ENCODE peak calls at places on chromosomes 12 and 14, in six cellular contexts. One of them, this sample, is unnamed.
A peak's percentile ranks its signal among the peaks of the same experiment; 100 is the strongest.

GRCh38 chr12:1879633-1880032 is 38.8 kb downstream of the CACNA2D4 start:
- DNase-seq in activated gamma-delta T cell treated with anti-CD3 and anti-CD28 coated beads, Interleukin-2, amount 50 U/mL, for 16 hours: no peak
- DNase-seq in glomerular endothelial cell: no peak
- DNase-seq in trophoblast cell: no peak
- DNase-seq in T-helper 9 cell: no peak
- DNase-seq in SW480: peak; percentile 17
- DNase-seq in this sample: peak; percentile 60

GRCh38 chr12:48786591-48787544 is 2.0 kb downstream of the ADCY6 start:
- DNase-seq in activated gamma-delta T cell treated with anti-CD3 and anti-CD28 coated beads, Interleukin-2, amount 50 U/mL, for 16 hours: no peak
- DNase-seq in glomerular endothelial cell: no peak
- DNase-seq in trophoblast cell: no peak
- DNase-seq in T-helper 9 cell: no peak
- DNase-seq in SW480: no peak
- DNase-seq in this sample: no peak

GRCh38 chr14:32761381-32761968 is 177.2 kb upstream of the NPAS3 start:
- DNase-seq in activated gamma-delta T cell treated with anti-CD3 and anti-CD28 coated beads, Interleukin-2, amount 50 U/mL, for 16 hours: no peak
- DNase-seq in glomerular endothelial cell: no peak
- DNase-seq in trophoblast cell: no peak
- DNase-seq in T-helper 9 cell: no peak
- DNase-seq in SW480: no peak
- DNase-seq in this sample: no peak

GRCh38 chr14:23094666-23095195 is at the start of gene ACIN1:
- DNase-seq in activated gamma-delta T cell treated with anti-CD3 and anti-CD28 coated beads, Interleukin-2, amount 50 U/mL, for 16 hours: peak; percentile 58
- DNase-seq in glomerular endothelial cell: no peak
- DNase-seq in trophoblast cell: no peak
- DNase-seq in T-helper 9 cell: no peak
- DNase-seq in SW480: peak; percentile 75
- DNase-seq in this sample: no peak

GRCh38 chr12:119989619-119990381 is 764 bp downstream of the BICDL1 start:
- DNase-seq in activated gamma-delta T cell treated with anti-CD3 and anti-CD28 coated beads, Interleukin-2, amount 50 U/mL, for 16 hours: peak; percentile 53
- DNase-seq in glomerular endothelial cell: no peak
- DNase-seq in trophoblast cell: peak; percentile 81
- DNase-seq in T-helper 9 cell: peak; percentile 68
- DNase-seq in SW480: peak; percentile 62
- DNase-seq in this sample: peak; percentile 94

GRCh38 chr12:78725951-78726550 is 138.5 kb upstream of the SYT1 start:
- DNase-seq in activated gamma-delta T cell treated with anti-CD3 and anti-CD28 coated beads, Interleukin-2, amount 50 U/mL, for 16 hours: no peak
- DNase-seq in glomerular endothelial cell: no peak
- DNase-seq in trophoblast cell: no peak
- DNase-seq in T-helper 9 cell: no peak
- DNase-seq in SW480: no peak
- DNase-seq in this sample: no peak

GRCh38 chr14:76352639-76353281 is 23.2 kb upstream of the ESRRB start:
- DNase-seq in activated gamma-delta T cell treated with anti-CD3 and anti-CD28 coated beads, Interleukin-2, amount 50 U/mL, for 16 hours: peak; percentile 14
- DNase-seq in glomerular endothelial cell: no peak
- DNase-seq in trophoblast cell: peak; percentile 12
- DNase-seq in T-helper 9 cell: peak; percentile 28
- DNase-seq in SW480: peak; percentile 45
- DNase-seq in this sample: no peak

GRCh38 chr14:74512431-74512830 is 18.9 kb downstream of the ISCA2 start:
- DNase-seq in activated gamma-delta T cell treated with anti-CD3 and anti-CD28 coated beads, Interleukin-2, amount 50 U/mL, for 16 hours: no peak
- DNase-seq in glomerular endothelial cell: no peak
- DNase-seq in trophoblast cell: no peak
- DNase-seq in T-helper 9 cell: no peak
- DNase-seq in SW480: no peak
- DNase-seq in this sample: no peak

GRCh38 chr14:22977684-22978486 is 4.5 kb downstream of the AJUBA start:
- DNase-seq in activated gamma-delta T cell treated with anti-CD3 and anti-CD28 coated beads, Interleukin-2, amount 50 U/mL, for 16 hours: no peak
- DNase-seq in glomerular endothelial cell: no peak
- DNase-seq in trophoblast cell: peak; percentile 45
- DNase-seq in T-helper 9 cell: no peak
- DNase-seq in SW480: peak; percentile 78
- DNase-seq in this sample: no peak

GRCh38 chr14:76708771-76709170 is 52.5 kb upstream of the VASH1 start:
- DNase-seq in activated gamma-delta T cell treated with anti-CD3 and anti-CD28 coated beads, Interleukin-2, amount 50 U/mL, for 16 hours: no peak
- DNase-seq in glomerular endothelial cell: no peak
- DNase-seq in trophoblast cell: no peak
- DNase-seq in T-helper 9 cell: no peak
- DNase-seq in SW480: no peak
- DNase-seq in this sample: peak; percentile 32

GRCh38 chr12:73083736-73084135 is 811.6 kb downstream of the TRHDE start:
- DNase-seq in activated gamma-delta T cell treated with anti-CD3 and anti-CD28 coated beads, Interleukin-2, amount 50 U/mL, for 16 hours: no peak
- DNase-seq in glomerular endothelial cell: no peak
- DNase-seq in trophoblast cell: no peak
- DNase-seq in T-helper 9 cell: no peak
- DNase-seq in SW480: no peak
- DNase-seq in this sample: no peak

GRCh38 chr12:88854260-88854659 is 274.0 kb upstream of the KITLG start:
- DNase-seq in activated gamma-delta T cell treated with anti-CD3 and anti-CD28 coated beads, Interleukin-2, amount 50 U/mL, for 16 hours: no peak
- DNase-seq in glomerular endothelial cell: no peak
- DNase-seq in trophoblast cell: no peak
- DNase-seq in T-helper 9 cell: no peak
- DNase-seq in SW480: no peak
- DNase-seq in this sample: no peak

GRCh38 chr12:109310247-109311125 is 1.4 kb upstream of the FOXN4 start:
- DNase-seq in activated gamma-delta T cell treated with anti-CD3 and anti-CD28 coated beads, Interleukin-2, amount 50 U/mL, for 16 hours: no peak
- DNase-seq in glomerular endothelial cell: no peak
- DNase-seq in trophoblast cell: no peak
- DNase-seq in T-helper 9 cell: no peak
- DNase-seq in SW480: peak; percentile 16
- DNase-seq in this sample: no peak

GRCh38 chr14:28770061-28770460 is 3.5 kb downstream of the FOXG1 start:
- DNase-seq in activated gamma-delta T cell treated with anti-CD3 and anti-CD28 coated beads, Interleukin-2, amount 50 U/mL, for 16 hours: no peak
- DNase-seq in glomerular endothelial cell: no peak
- DNase-seq in trophoblast cell: no peak
- DNase-seq in T-helper 9 cell: no peak
- DNase-seq in SW480: no peak
- DNase-seq in this sample: no peak

GRCh38 chr12:22110176-22110575 is 64.2 kb downstream of the CMAS start:
- DNase-seq in activated gamma-delta T cell treated with anti-CD3 and anti-CD28 coated beads, Interleukin-2, amount 50 U/mL, for 16 hours: no peak
- DNase-seq in glomerular endothelial cell: no peak
- DNase-seq in trophoblast cell: no peak
- DNase-seq in T-helper 9 cell: no peak
- DNase-seq in SW480: no peak
- DNase-seq in this sample: no peak

GRCh38 chr14:47626151-47627035 is 49.0 kb downstream of the MDGA2 start:
- DNase-seq in activated gamma-delta T cell treated with anti-CD3 and anti-CD28 coated beads, Interleukin-2, amount 50 U/mL, for 16 hours: no peak
- DNase-seq in glomerular endothelial cell: no peak
- DNase-seq in trophoblast cell: no peak
- DNase-seq in T-helper 9 cell: no peak
- DNase-seq in SW480: no peak
- DNase-seq in this sample: no peak

GRCh38 chr12:53739285-53740129 is 12.3 kb upstream of the CALCOCO1 start:
- DNase-seq in activated gamma-delta T cell treated with anti-CD3 and anti-CD28 coated beads, Interleukin-2, amount 50 U/mL, for 16 hours: no peak
- DNase-seq in glomerular endothelial cell: no peak
- DNase-seq in trophoblast cell: no peak
- DNase-seq in T-helper 9 cell: no peak
- DNase-seq in SW480: no peak
- DNase-seq in this sample: no peak

GRCh38 chr12:17588968-17589367 is 501.0 kb downstream of the RERGL start:
- DNase-seq in activated gamma-delta T cell treated with anti-CD3 and anti-CD28 coated beads, Interleukin-2, amount 50 U/mL, for 16 hours: no peak
- DNase-seq in glomerular endothelial cell: no peak
- DNase-seq in trophoblast cell: peak; percentile 27
- DNase-seq in T-helper 9 cell: no peak
- DNase-seq in SW480: peak; percentile 11
- DNase-seq in this sample: no peak

GRCh38 chr12:28569698-28570411 is 379.6 kb downstream of the CCDC91 start:
- DNase-seq in activated gamma-delta T cell treated with anti-CD3 and anti-CD28 coated beads, Interleukin-2, amount 50 U/mL, for 16 hours: no peak
- DNase-seq in glomerular endothelial cell: no peak
- DNase-seq in trophoblast cell: peak; percentile 80
- DNase-seq in T-helper 9 cell: no peak
- DNase-seq in SW480: peak; percentile 33
- DNase-seq in this sample: no peak

GRCh38 chr14:96516351-96516750 is 14.2 kb downstream of the PAPOLA start:
- DNase-seq in activated gamma-delta T cell treated with anti-CD3 and anti-CD28 coated beads, Interleukin-2, amount 50 U/mL, for 16 hours: no peak
- DNase-seq in glomerular endothelial cell: no peak
- DNase-seq in trophoblast cell: no peak
- DNase-seq in T-helper 9 cell: no peak
- DNase-seq in SW480: no peak
- DNase-seq in this sample: no peak

GRCh38 chr12:31234955-31235867 is 90.7 kb downstream of the SINHCAF start:
- DNase-seq in activated gamma-delta T cell treated with anti-CD3 and anti-CD28 coated beads, Interleukin-2, amount 50 U/mL, for 16 hours: no peak
- DNase-seq in glomerular endothelial cell: no peak
- DNase-seq in trophoblast cell: no peak
- DNase-seq in T-helper 9 cell: no peak
- DNase-seq in SW480: peak; percentile 79
- DNase-seq in this sample: no peak

GRCh38 chr12:30909721-30910350 is 16.7 kb upstream of the TSPAN11 start:
- DNase-seq in activated gamma-delta T cell treated with anti-CD3 and anti-CD28 coated beads, Interleukin-2, amount 50 U/mL, for 16 hours: no peak
- DNase-seq in glomerular endothelial cell: no peak
- DNase-seq in trophoblast cell: no peak
- DNase-seq in T-helper 9 cell: no peak
- DNase-seq in SW480: no peak
- DNase-seq in this sample: no peak

This sample was measured in osteocyte.